ENCODE peak calls at places on chromosomes 7 and 10, in five cellular contexts. O is Right ventricle myocardium superior; Y is activated CD4-positive, CD25-positive, alpha-beta regulatory T cell treated with anti-CD3 and anti-CD28 coated beads, Interleukin-2, amount 50 U/mL, for 24 hours; N is CD8-positive, alpha-beta T cell; V is body of pancreas. E is an unnamed sample.

GRCh38 chr7:112404321-112404720 is 45.9 kb upstream of the IFRD1 start:
- ATAC-seq in O (no peak), Y (no peak), N (no peak), V (no peak), E (no peak)

GRCh38 chr10:74949024-74949423 is 122.6 kb downstream of the KAT6B start:
- ATAC-seq in O (no peak), Y (no peak), N (no peak), V (no peak), E (no peak)

GRCh38 chr10:67772894-67773511 is 65.0 kb downstream of the DNAJC12 start:
- ATAC-seq in O (peak; percentile 48), Y (peak; percentile 81), N (no peak), V (no peak), E (peak; percentile 58)

GRCh38 chr7:117871778-117872538 is 1.3 kb downstream of the CTTNBP2 start:
- ATAC-seq in O (peak; percentile 26), Y (peak; percentile 17), N (no peak), V (peak; percentile 37), E (peak; percentile 14)

GRCh38 chr7:74479961-74480829 is 26.5 kb downstream of the GTF2IRD1 start:
- ATAC-seq in O (peak; percentile 68), Y (no peak), N (no peak), V (peak; percentile 82), E (peak; percentile 54)

GRCh38 chr7:86833360-86833759 is 189.7 kb downstream of the GRM3 start:
- ATAC-seq in O (no peak), Y (no peak), N (no peak), V (peak; percentile 70), E (no peak)

GRCh38 chr10:130432850-130433249 is 296.7 kb downstream of the GLRX3 start:
- ATAC-seq in O (no peak), Y (no peak), N (no peak), V (no peak), E (no peak)

GRCh38 chr7:148340881-148341280 is 249.7 kb upstream of the C7orf33 start:
- ATAC-seq in O (no peak), Y (no peak), N (no peak), V (no peak), E (no peak)

GRCh38 chr10:48564466-48565150 is 40.3 kb downstream of the ARHGAP22 start:
- ATAC-seq in O (no peak), Y (no peak), N (no peak), V (no peak), E (no peak)

GRCh38 chr10:45152726-45153125 is 152.0 kb downstream of the ZNF22 start:
- ATAC-seq in O (no peak), Y (no peak), N (no peak), V (no peak), E (no peak)

GRCh38 chr10:102634696-102635095 is 9.6 kb upstream of the TRIM8 start:
- ATAC-seq in O (no peak), Y (no peak), N (no peak), V (no peak), E (peak; percentile 59)

GRCh38 chr10:46299531-46300366 is 13.0 kb downstream of the ANTXRL start:
- ATAC-seq in O (peak; percentile 83), Y (no peak), N (no peak), V (no peak), E (no peak)

GRCh38 chr10:74936577-74937445 is 110.4 kb downstream of the KAT6B start:
- ATAC-seq in O (no peak), Y (no peak), N (no peak), V (peak; percentile 72), E (no peak)

GRCh38 chr7:93890464-93891068 is at the start of gene TFPI2:
- ATAC-seq in O (peak; percentile 58), Y (peak; percentile 26), N (no peak), V (peak; percentile 84), E (no peak)

GRCh38 chr7:28984631-28985030 is 26.5 kb upstream of the TRIL start:
- ATAC-seq in O (peak; percentile 25), Y (no peak), N (no peak), V (no peak), E (peak; percentile 48)

GRCh38 chr10:11335167-11335652 is 276.2 kb downstream of the USP6NL start:
- ATAC-seq in O (peak; percentile 18), Y (peak; percentile 20), N (no peak), V (no peak), E (no peak)

GRCh38 chr7:1103789-1104513 is 16.0 kb downstream of the GPER1 start:
- ATAC-seq in O (no peak), Y (no peak), N (no peak), V (no peak), E (no peak)

GRCh38 chr7:1391449-1391848 is 67.8 kb downstream of the MICALL2 start:
- ATAC-seq in O (no peak), Y (no peak), N (no peak), V (no peak), E (no peak)

GRCh38 chr10:133353988-133354605 is 3.7 kb downstream of the FUOM start:
- ATAC-seq in O (no peak), Y (no peak), N (no peak), V (no peak), E (no peak)